ENCODE peak calls at places on chromosomes 2 and 18, in five cellular contexts. M, G, W, S and I are unnamed samples.

GRCh38 chr18:12302391-12303147 is 5.5 kb upstream of the TUBB6 start:
- DNase-seq in W (no peak), M (no peak), S (no peak), G (no peak), I (no peak)

GRCh38 chr2:216713691-216714411 is 18.5 kb upstream of the IGFBP5 start:
- DNase-seq in M (no peak), G (peak), W (peak), S (no peak), I (peak)

GRCh38 chr18:23301971-23302370 is 151.1 kb upstream of the RIOK3 start:
- DNase-seq in W (peak), S (no peak), M (no peak), G (no peak), I (no peak)

GRCh38 chr2:223846524-223846923 is 9.1 kb upstream of the AP1S3 start:
- DNase-seq in S (no peak), W (no peak), G (peak), M (no peak), I (peak)

GRCh38 chr2:32721376-32721775 is 93.5 kb downstream of the TTC27 start:
- DNase-seq in G (no peak), S (no peak), M (no peak), W (no peak), I (no peak)

GRCh38 chr18:71105994-71106546 is 817.2 kb downstream of the SOCS6 start:
- DNase-seq in W (no peak), S (no peak), G (no peak), M (no peak), I (peak)

GRCh38 chr18:57940166-57940565 is 103.9 kb upstream of the NEDD4L start:
- DNase-seq in M (no peak), S (no peak), G (no peak), W (no peak), I (no peak)

GRCh38 chr18:62018034-62018760 is 125.4 kb upstream of the RNF152 start:
- DNase-seq in W (no peak), M (no peak), S (no peak), G (peak), I (peak)

GRCh38 chr18:70446063-70446462 is 157.2 kb downstream of the SOCS6 start:
- DNase-seq in M (no peak), G (no peak), S (no peak), W (no peak), I (no peak)

GRCh38 chr2:39845460-39846146 is 66.5 kb upstream of the THUMPD2 start:
- DNase-seq in M (no peak), W (no peak), G (peak), S (no peak), I (no peak)

GRCh38 chr2:204860249-204860648 is 315.0 kb downstream of the PARD3B start:
- DNase-seq in G (no peak), W (no peak), S (no peak), M (no peak), I (peak)

GRCh38 chr2:27596627-27597026 is 13.8 kb downstream of the ZNF512 start:
- DNase-seq in M (no peak), G (peak), S (no peak), W (no peak), I (no peak)

GRCh38 chr2:8575810-8576423 is 105.9 kb upstream of the ID2 start:
- DNase-seq in M (no peak), W (no peak), S (no peak), G (no peak), I (no peak)

GRCh38 chr18:961644-962355 is 57.1 kb downstream of the ADCYAP1 start:
- DNase-seq in W (peak), S (peak), G (peak), M (no peak), I (peak)

GRCh38 chr2:241391892-241392665 is 36.0 kb downstream of the FARP2 start:
- DNase-seq in M (no peak), W (no peak), G (peak), S (no peak), I (peak)

GRCh38 chr2:103808814-103809213 is 1045.1 kb upstream of the POU3F3 start:
- DNase-seq in G (no peak), S (no peak), W (no peak), M (no peak), I (no peak)

GRCh38 chr2:237870754-237871651 is 11.6 kb downstream of the RAMP1 start:
- DNase-seq in M (no peak), S (no peak), G (no peak), W (no peak), I (no peak)

GRCh38 chr2:199329466-199329865 is 128.3 kb downstream of the SATB2 start:
- DNase-seq in M (no peak), S (no peak), G (peak), W (no peak), I (peak)

GRCh38 chr18:3060667-3061580 is 48.0 kb upstream of the LPIN2 start:
- DNase-seq in W (no peak), M (peak), G (no peak), S (peak), I (no peak)

GRCh38 chr2:221389909-221390308 is 182.2 kb downstream of the EPHA4 start:
- DNase-seq in M (no peak), G (no peak), W (no peak), S (no peak), I (no peak)

GRCh38 chr18:49645836-49646235 is 84.0 kb downstream of the LIPG start:
- DNase-seq in W (no peak), M (no peak), S (no peak), G (peak), I (peak)